ENCODE peak calls at places on chromosomes 16 and 17, in eight cellular contexts. One of them, this sample, is unnamed.

GRCh38 chr17:3916825-3917224 is 560 bp upstream of the P2RX1 start:
- DNase-seq in left ventricle myocardium inferior: no peak
- DNase-seq in ELR: no peak
- DNase-seq in cardiac fibroblast: no peak
- DNase-seq in stimulated activated naive CD8-positive, alpha-beta T cell treated with anti-CD3 and anti-CD28 coated beads, Interleukin-15, amount 100 ng/mL, for 72 hours: no peak
- DNase-seq in tibial nerve: no peak
- DNase-seq in M059J: no peak
- DNase-seq in activated B cell treated with CpG ODN at 0.5 μM for 24 hours: peak
- DNase-seq in this sample: no peak

GRCh38 chr16:21645261-21645721 is 7.1 kb downstream of the IGSF6 start:
- DNase-seq in activated B cell treated with CpG ODN at 0.5 μM for 24 hours: peak
- DNase-seq in left ventricle myocardium inferior: no peak
- DNase-seq in tibial nerve: no peak
- DNase-seq in cardiac fibroblast: peak
- DNase-seq in ELR: no peak
- DNase-seq in M059J: peak
- DNase-seq in stimulated activated naive CD8-positive, alpha-beta T cell treated with anti-CD3 and anti-CD28 coated beads, Interleukin-15, amount 100 ng/mL, for 72 hours: no peak
- DNase-seq in this sample: no peak

GRCh38 chr17:45267436-45268055 is 5.7 kb upstream of the SPATA32 start:
- DNase-seq in cardiac fibroblast: no peak
- DNase-seq in tibial nerve: no peak
- DNase-seq in left ventricle myocardium inferior: no peak
- DNase-seq in M059J: no peak
- DNase-seq in stimulated activated naive CD8-positive, alpha-beta T cell treated with anti-CD3 and anti-CD28 coated beads, Interleukin-15, amount 100 ng/mL, for 72 hours: no peak
- DNase-seq in activated B cell treated with CpG ODN at 0.5 μM for 24 hours: no peak
- DNase-seq in ELR: no peak
- DNase-seq in this sample: no peak

GRCh38 chr16:85422374-85423185 is 190.5 kb upstream of the GSE1 start:
- DNase-seq in M059J: no peak
- DNase-seq in left ventricle myocardium inferior: peak
- DNase-seq in tibial nerve: no peak
- DNase-seq in cardiac fibroblast: no peak
- DNase-seq in ELR: no peak
- DNase-seq in activated B cell treated with CpG ODN at 0.5 μM for 24 hours: peak
- DNase-seq in stimulated activated naive CD8-positive, alpha-beta T cell treated with anti-CD3 and anti-CD28 coated beads, Interleukin-15, amount 100 ng/mL, for 72 hours: no peak
- DNase-seq in this sample: no peak

GRCh38 chr17:8935194-8935593 is 30.3 kb downstream of the PIK3R5 start:
- DNase-seq in tibial nerve: no peak
- DNase-seq in ELR: peak
- DNase-seq in activated B cell treated with CpG ODN at 0.5 μM for 24 hours: no peak
- DNase-seq in stimulated activated naive CD8-positive, alpha-beta T cell treated with anti-CD3 and anti-CD28 coated beads, Interleukin-15, amount 100 ng/mL, for 72 hours: peak
- DNase-seq in left ventricle myocardium inferior: no peak
- DNase-seq in M059J: peak
- DNase-seq in cardiac fibroblast: peak
- DNase-seq in this sample: peak

GRCh38 chr17:9729034-9729650 is 62.2 kb downstream of the DHRS7C start:
- DNase-seq in stimulated activated naive CD8-positive, alpha-beta T cell treated with anti-CD3 and anti-CD28 coated beads, Interleukin-15, amount 100 ng/mL, for 72 hours: no peak
- DNase-seq in M059J: peak
- DNase-seq in left ventricle myocardium inferior: no peak
- DNase-seq in cardiac fibroblast: peak
- DNase-seq in ELR: peak
- DNase-seq in tibial nerve: no peak
- DNase-seq in activated B cell treated with CpG ODN at 0.5 μM for 24 hours: no peak
- DNase-seq in this sample: no peak

GRCh38 chr17:5122586-5123342 is 6.9 kb downstream of the USP6 start:
- DNase-seq in stimulated activated naive CD8-positive, alpha-beta T cell treated with anti-CD3 and anti-CD28 coated beads, Interleukin-15, amount 100 ng/mL, for 72 hours: peak
- DNase-seq in ELR: peak
- DNase-seq in tibial nerve: peak
- DNase-seq in cardiac fibroblast: no peak
- DNase-seq in left ventricle myocardium inferior: no peak
- DNase-seq in activated B cell treated with CpG ODN at 0.5 μM for 24 hours: peak
- DNase-seq in M059J: no peak
- DNase-seq in this sample: no peak

GRCh38 chr17:12053552-12053951 is 32.9 kb downstream of the MAP2K4 start:
- DNase-seq in tibial nerve: no peak
- DNase-seq in activated B cell treated with CpG ODN at 0.5 μM for 24 hours: no peak
- DNase-seq in stimulated activated naive CD8-positive, alpha-beta T cell treated with anti-CD3 and anti-CD28 coated beads, Interleukin-15, amount 100 ng/mL, for 72 hours: no peak
- DNase-seq in ELR: no peak
- DNase-seq in cardiac fibroblast: no peak
- DNase-seq in M059J: no peak
- DNase-seq in left ventricle myocardium inferior: no peak
- DNase-seq in this sample: no peak

GRCh38 chr17:80474933-80475915 is 1.2 kb downstream of the NPTX1 start:
- DNase-seq in ELR: no peak
- DNase-seq in M059J: no peak
- DNase-seq in left ventricle myocardium inferior: no peak
- DNase-seq in tibial nerve: no peak
- DNase-seq in activated B cell treated with CpG ODN at 0.5 μM for 24 hours: peak
- DNase-seq in cardiac fibroblast: no peak
- DNase-seq in stimulated activated naive CD8-positive, alpha-beta T cell treated with anti-CD3 and anti-CD28 coated beads, Interleukin-15, amount 100 ng/mL, for 72 hours: no peak
- DNase-seq in this sample: no peak

GRCh38 chr17:59840329-59840907 is 52.3 kb downstream of the TUBD1 start:
- DNase-seq in M059J: peak
- DNase-seq in ELR: peak
- DNase-seq in left ventricle myocardium inferior: no peak
- DNase-seq in cardiac fibroblast: peak
- DNase-seq in tibial nerve: no peak
- DNase-seq in activated B cell treated with CpG ODN at 0.5 μM for 24 hours: no peak
- DNase-seq in stimulated activated naive CD8-positive, alpha-beta T cell treated with anti-CD3 and anti-CD28 coated beads, Interleukin-15, amount 100 ng/mL, for 72 hours: peak
- DNase-seq in this sample: no peak

GRCh38 chr17:50683434-50684287 is 24.1 kb downstream of the ANKRD40 start:
- DNase-seq in stimulated activated naive CD8-positive, alpha-beta T cell treated with anti-CD3 and anti-CD28 coated beads, Interleukin-15, amount 100 ng/mL, for 72 hours: no peak
- DNase-seq in ELR: no peak
- DNase-seq in left ventricle myocardium inferior: no peak
- DNase-seq in M059J: no peak
- DNase-seq in cardiac fibroblast: no peak
- DNase-seq in tibial nerve: no peak
- DNase-seq in activated B cell treated with CpG ODN at 0.5 μM for 24 hours: no peak
- DNase-seq in this sample: no peak

GRCh38 chr16:80055831-80056230 is 455.3 kb upstream of the MAF start:
- DNase-seq in cardiac fibroblast: no peak
- DNase-seq in M059J: no peak
- DNase-seq in activated B cell treated with CpG ODN at 0.5 μM for 24 hours: no peak
- DNase-seq in left ventricle myocardium inferior: no peak
- DNase-seq in ELR: no peak
- DNase-seq in stimulated activated naive CD8-positive, alpha-beta T cell treated with anti-CD3 and anti-CD28 coated beads, Interleukin-15, amount 100 ng/mL, for 72 hours: no peak
- DNase-seq in tibial nerve: no peak
- DNase-seq in this sample: no peak

GRCh38 chr17:319266-319665 is 33.3 kb downstream of the RPH3AL start:
- DNase-seq in ELR: no peak
- DNase-seq in activated B cell treated with CpG ODN at 0.5 μM for 24 hours: no peak
- DNase-seq in stimulated activated naive CD8-positive, alpha-beta T cell treated with anti-CD3 and anti-CD28 coated beads, Interleukin-15, amount 100 ng/mL, for 72 hours: no peak
- DNase-seq in M059J: no peak
- DNase-seq in cardiac fibroblast: no peak
- DNase-seq in tibial nerve: no peak
- DNase-seq in left ventricle myocardium inferior: no peak
- DNase-seq in this sample: no peak

GRCh38 chr16:88558457-88559442 is 11.5 kb upstream of the ZC3H18 start:
- DNase-seq in tibial nerve: peak
- DNase-seq in left ventricle myocardium inferior: peak
- DNase-seq in cardiac fibroblast: peak
- DNase-seq in stimulated activated naive CD8-positive, alpha-beta T cell treated with anti-CD3 and anti-CD28 coated beads, Interleukin-15, amount 100 ng/mL, for 72 hours: no peak
- DNase-seq in activated B cell treated with CpG ODN at 0.5 μM for 24 hours: no peak
- DNase-seq in M059J: peak
- DNase-seq in ELR: peak
- DNase-seq in this sample: no peak

GRCh38 chr17:17882182-17882581 is 45.4 kb upstream of the SREBF1 start:
- DNase-seq in M059J: no peak
- DNase-seq in stimulated activated naive CD8-positive, alpha-beta T cell treated with anti-CD3 and anti-CD28 coated beads, Interleukin-15, amount 100 ng/mL, for 72 hours: no peak
- DNase-seq in tibial nerve: no peak
- DNase-seq in cardiac fibroblast: no peak
- DNase-seq in ELR: no peak
- DNase-seq in left ventricle myocardium inferior: no peak
- DNase-seq in activated B cell treated with CpG ODN at 0.5 μM for 24 hours: no peak
- DNase-seq in this sample: no peak

GRCh38 chr16:64428463-64428862 is 693.4 kb downstream of the CDH11 start:
- DNase-seq in left ventricle myocardium inferior: no peak
- DNase-seq in cardiac fibroblast: peak
- DNase-seq in stimulated activated naive CD8-positive, alpha-beta T cell treated with anti-CD3 and anti-CD28 coated beads, Interleukin-15, amount 100 ng/mL, for 72 hours: no peak
- DNase-seq in ELR: peak
- DNase-seq in tibial nerve: no peak
- DNase-seq in activated B cell treated with CpG ODN at 0.5 μM for 24 hours: no peak
- DNase-seq in M059J: peak
- DNase-seq in this sample: no peak

GRCh38 chr16:57145964-57146647 is 39.7 kb downstream of the PSME3IP1 start:
- DNase-seq in stimulated activated naive CD8-positive, alpha-beta T cell treated with anti-CD3 and anti-CD28 coated beads, Interleukin-15, amount 100 ng/mL, for 72 hours: no peak
- DNase-seq in ELR: no peak
- DNase-seq in tibial nerve: no peak
- DNase-seq in left ventricle myocardium inferior: no peak
- DNase-seq in M059J: no peak
- DNase-seq in activated B cell treated with CpG ODN at 0.5 μM for 24 hours: no peak
- DNase-seq in cardiac fibroblast: no peak
- DNase-seq in this sample: no peak

GRCh38 chr17:65629234-65629690 is 67.8 kb upstream of the AXIN2 start:
- DNase-seq in activated B cell treated with CpG ODN at 0.5 μM for 24 hours: no peak
- DNase-seq in stimulated activated naive CD8-positive, alpha-beta T cell treated with anti-CD3 and anti-CD28 coated beads, Interleukin-15, amount 100 ng/mL, for 72 hours: no peak
- DNase-seq in M059J: peak
- DNase-seq in cardiac fibroblast: no peak
- DNase-seq in tibial nerve: no peak
- DNase-seq in ELR: no peak
- DNase-seq in left ventricle myocardium inferior: no peak
- DNase-seq in this sample: no peak

GRCh38 chr17:28854457-28855382 is at the start of gene ERAL1:
- DNase-seq in cardiac fibroblast: peak
- DNase-seq in stimulated activated naive CD8-positive, alpha-beta T cell treated with anti-CD3 and anti-CD28 coated beads, Interleukin-15, amount 100 ng/mL, for 72 hours: peak
- DNase-seq in tibial nerve: peak
- DNase-seq in M059J: peak
- DNase-seq in left ventricle myocardium inferior: peak
- DNase-seq in ELR: peak
- DNase-seq in activated B cell treated with CpG ODN at 0.5 μM for 24 hours: peak
- DNase-seq in this sample: peak

GRCh38 chr17:1490643-1491405 is 1.7 kb downstream of the MYO1C start:
- DNase-seq in cardiac fibroblast: peak
- DNase-seq in stimulated activated naive CD8-positive, alpha-beta T cell treated with anti-CD3 and anti-CD28 coated beads, Interleukin-15, amount 100 ng/mL, for 72 hours: peak
- DNase-seq in M059J: peak
- DNase-seq in ELR: peak
- DNase-seq in activated B cell treated with CpG ODN at 0.5 μM for 24 hours: peak
- DNase-seq in left ventricle myocardium inferior: peak
- DNase-seq in tibial nerve: no peak
- DNase-seq in this sample: no peak

GRCh38 chr16:68190745-68191510 is 45.0 kb downstream of the ESRP2 start:
- DNase-seq in activated B cell treated with CpG ODN at 0.5 μM for 24 hours: no peak
- DNase-seq in tibial nerve: no peak
- DNase-seq in ELR: peak
- DNase-seq in left ventricle myocardium inferior: no peak
- DNase-seq in M059J: no peak
- DNase-seq in cardiac fibroblast: no peak
- DNase-seq in stimulated activated naive CD8-positive, alpha-beta T cell treated with anti-CD3 and anti-CD28 coated beads, Interleukin-15, amount 100 ng/mL, for 72 hours: no peak
- DNase-seq in this sample: no peak

GRCh38 chr16:75169899-75170405 is 21.6 kb downstream of the ZFP1 start:
- DNase-seq in M059J: no peak
- DNase-seq in stimulated activated naive CD8-positive, alpha-beta T cell treated with anti-CD3 and anti-CD28 coated beads, Interleukin-15, amount 100 ng/mL, for 72 hours: no peak
- DNase-seq in tibial nerve: no peak
- DNase-seq in left ventricle myocardium inferior: no peak
- DNase-seq in ELR: no peak
- DNase-seq in cardiac fibroblast: no peak
- DNase-seq in activated B cell treated with CpG ODN at 0.5 μM for 24 hours: no peak
- DNase-seq in this sample: no peak

GRCh38 chr17:78571329-78571728 is 5.9 kb downstream of the DNAH17 start:
- DNase-seq in ELR: no peak
- DNase-seq in stimulated activated naive CD8-positive, alpha-beta T cell treated with anti-CD3 and anti-CD28 coated beads, Interleukin-15, amount 100 ng/mL, for 72 hours: no peak
- DNase-seq in left ventricle myocardium inferior: no peak
- DNase-seq in activated B cell treated with CpG ODN at 0.5 μM for 24 hours: no peak
- DNase-seq in cardiac fibroblast: no peak
- DNase-seq in tibial nerve: no peak
- DNase-seq in M059J: no peak
- DNase-seq in this sample: no peak

GRCh38 chr16:69166946-69167930 is 19.7 kb upstream of the SNTB2 start:
- DNase-seq in tibial nerve: no peak
- DNase-seq in left ventricle myocardium inferior: no peak
- DNase-seq in M059J: peak
- DNase-seq in activated B cell treated with CpG ODN at 0.5 μM for 24 hours: no peak
- DNase-seq in stimulated activated naive CD8-positive, alpha-beta T cell treated with anti-CD3 and anti-CD28 coated beads, Interleukin-15, amount 100 ng/mL, for 72 hours: no peak
- DNase-seq in cardiac fibroblast: peak
- DNase-seq in ELR: peak
- DNase-seq in this sample: no peak

GRCh38 chr16:59993101-59993500 is 1259.0 kb upstream of the GOT2 start:
- DNase-seq in tibial nerve: no peak
- DNase-seq in activated B cell treated with CpG ODN at 0.5 μM for 24 hours: no peak
- DNase-seq in ELR: no peak
- DNase-seq in stimulated activated naive CD8-positive, alpha-beta T cell treated with anti-CD3 and anti-CD28 coated beads, Interleukin-15, amount 100 ng/mL, for 72 hours: no peak
- DNase-seq in left ventricle myocardium inferior: no peak
- DNase-seq in M059J: peak
- DNase-seq in cardiac fibroblast: no peak
- DNase-seq in this sample: no peak

GRCh38 chr16:66188786-66189725 is 177.4 kb upstream of the CDH5 start:
- DNase-seq in ELR: no peak
- DNase-seq in stimulated activated naive CD8-positive, alpha-beta T cell treated with anti-CD3 and anti-CD28 coated beads, Interleukin-15, amount 100 ng/mL, for 72 hours: no peak
- DNase-seq in tibial nerve: peak
- DNase-seq in left ventricle myocardium inferior: no peak
- DNase-seq in M059J: peak
- DNase-seq in activated B cell treated with CpG ODN at 0.5 μM for 24 hours: no peak
- DNase-seq in cardiac fibroblast: peak
- DNase-seq in this sample: no peak

GRCh38 chr16:84048306-84048705 is 5.7 kb upstream of the SLC38A8 start:
- DNase-seq in M059J: no peak
- DNase-seq in tibial nerve: no peak
- DNase-seq in cardiac fibroblast: no peak
- DNase-seq in stimulated activated naive CD8-positive, alpha-beta T cell treated with anti-CD3 and anti-CD28 coated beads, Interleukin-15, amount 100 ng/mL, for 72 hours: no peak
- DNase-seq in activated B cell treated with CpG ODN at 0.5 μM for 24 hours: no peak
- DNase-seq in left ventricle myocardium inferior: no peak
- DNase-seq in ELR: peak
- DNase-seq in this sample: no peak

GRCh38 chr17:82883461-82884031 is 43.7 kb upstream of the ZNF750 start:
- DNase-seq in ELR: no peak
- DNase-seq in left ventricle myocardium inferior: no peak
- DNase-seq in activated B cell treated with CpG ODN at 0.5 μM for 24 hours: no peak
- DNase-seq in stimulated activated naive CD8-positive, alpha-beta T cell treated with anti-CD3 and anti-CD28 coated beads, Interleukin-15, amount 100 ng/mL, for 72 hours: no peak
- DNase-seq in cardiac fibroblast: no peak
- DNase-seq in M059J: no peak
- DNase-seq in tibial nerve: no peak
- DNase-seq in this sample: no peak

GRCh38 chr17:65219124-65219523 is 82.0 kb downstream of the RGS9 start:
- DNase-seq in left ventricle myocardium inferior: no peak
- DNase-seq in cardiac fibroblast: peak
- DNase-seq in activated B cell treated with CpG ODN at 0.5 μM for 24 hours: no peak
- DNase-seq in stimulated activated naive CD8-positive, alpha-beta T cell treated with anti-CD3 and anti-CD28 coated beads, Interleukin-15, amount 100 ng/mL, for 72 hours: no peak
- DNase-seq in ELR: no peak
- DNase-seq in M059J: no peak
- DNase-seq in tibial nerve: no peak
- DNase-seq in this sample: no peak

GRCh38 chr16:87043273-87044030 is 273.7 kb downstream of the C16orf95 start:
- DNase-seq in M059J: no peak
- DNase-seq in ELR: no peak
- DNase-seq in stimulated activated naive CD8-positive, alpha-beta T cell treated with anti-CD3 and anti-CD28 coated beads, Interleukin-15, amount 100 ng/mL, for 72 hours: no peak
- DNase-seq in activated B cell treated with CpG ODN at 0.5 μM for 24 hours: no peak
- DNase-seq in cardiac fibroblast: no peak
- DNase-seq in left ventricle myocardium inferior: no peak
- DNase-seq in tibial nerve: no peak
- DNase-seq in this sample: no peak

GRCh38 chr17:16915752-16916556 is 56.0 kb downstream of the TNFRSF13B start:
- DNase-seq in stimulated activated naive CD8-positive, alpha-beta T cell treated with anti-CD3 and anti-CD28 coated beads, Interleukin-15, amount 100 ng/mL, for 72 hours: no peak
- DNase-seq in cardiac fibroblast: peak
- DNase-seq in ELR: peak
- DNase-seq in M059J: peak
- DNase-seq in tibial nerve: no peak
- DNase-seq in left ventricle myocardium inferior: peak
- DNase-seq in activated B cell treated with CpG ODN at 0.5 μM for 24 hours: peak
- DNase-seq in this sample: peak

GRCh38 chr16:75064403-75065148 is 52.0 kb downstream of the LDHD start:
- DNase-seq in ELR: no peak
- DNase-seq in cardiac fibroblast: no peak
- DNase-seq in tibial nerve: no peak
- DNase-seq in left ventricle myocardium inferior: no peak
- DNase-seq in activated B cell treated with CpG ODN at 0.5 μM for 24 hours: no peak
- DNase-seq in stimulated activated naive CD8-positive, alpha-beta T cell treated with anti-CD3 and anti-CD28 coated beads, Interleukin-15, amount 100 ng/mL, for 72 hours: peak
- DNase-seq in M059J: no peak
- DNase-seq in this sample: no peak

GRCh38 chr17:82097187-82097918 is 683 bp downstream of the FASN start:
- DNase-seq in tibial nerve: no peak
- DNase-seq in cardiac fibroblast: peak
- DNase-seq in left ventricle myocardium inferior: no peak
- DNase-seq in activated B cell treated with CpG ODN at 0.5 μM for 24 hours: peak
- DNase-seq in M059J: peak
- DNase-seq in stimulated activated naive CD8-positive, alpha-beta T cell treated with anti-CD3 and anti-CD28 coated beads, Interleukin-15, amount 100 ng/mL, for 72 hours: peak
- DNase-seq in ELR: peak
- DNase-seq in this sample: peak

GRCh38 chr16:80564394-80564793 is 23.6 kb downstream of the DYNLRB2 start:
- DNase-seq in stimulated activated naive CD8-positive, alpha-beta T cell treated with anti-CD3 and anti-CD28 coated beads, Interleukin-15, amount 100 ng/mL, for 72 hours: no peak
- DNase-seq in ELR: no peak
- DNase-seq in cardiac fibroblast: no peak
- DNase-seq in M059J: no peak
- DNase-seq in activated B cell treated with CpG ODN at 0.5 μM for 24 hours: no peak
- DNase-seq in tibial nerve: no peak
- DNase-seq in left ventricle myocardium inferior: no peak
- DNase-seq in this sample: no peak

This sample was measured in stimulated activated naive B cell treated with anti-CD40 and anti-IgM and Interleukin-4, amounts not matched to agents 10 μg/mL and 1 μg/mL and 100 μg/mL, for 72 hours.